ENCODE peak calls at places on chromosomes 5 and 9, in five cellular contexts. One of them, this sample, is unnamed.

GRCh38 chr5:169070413-169070812 is 230.5 kb downstream of the SLIT3 start:
- DNase-seq in psoas muscle: no peak
- DNase-seq in cardiac muscle cell: no peak
- DNase-seq in brain microvascular endothelial cell: no peak
- DNase-seq in body of pancreas: no peak
- DNase-seq in this sample: no peak

GRCh38 chr5:170141636-170142035 is 35.9 kb downstream of the FOXI1 start:
- DNase-seq in psoas muscle: no peak
- DNase-seq in cardiac muscle cell: no peak
- DNase-seq in brain microvascular endothelial cell: no peak
- DNase-seq in body of pancreas: no peak
- DNase-seq in this sample: no peak

GRCh38 chr9:35385042-35385441 is 104.9 kb upstream of the RUSC2 start:
- DNase-seq in psoas muscle: no peak
- DNase-seq in cardiac muscle cell: peak; percentile 76
- DNase-seq in brain microvascular endothelial cell: peak; percentile 54
- DNase-seq in body of pancreas: no peak
- DNase-seq in this sample: no peak

GRCh38 chr9:72254881-72255545 is 105.8 kb downstream of the GDA start:
- DNase-seq in psoas muscle: no peak
- DNase-seq in cardiac muscle cell: peak; percentile 5
- DNase-seq in brain microvascular endothelial cell: no peak
- DNase-seq in body of pancreas: no peak
- DNase-seq in this sample: no peak

GRCh38 chr5:135835766-135836165 is 1.3 kb downstream of the SLC25A48 start:
- DNase-seq in psoas muscle: no peak
- DNase-seq in cardiac muscle cell: no peak
- DNase-seq in brain microvascular endothelial cell: no peak
- DNase-seq in body of pancreas: no peak
- DNase-seq in this sample: no peak

GRCh38 chr5:10590226-10591047 is 26.6 kb downstream of the ANKRD33B start:
- DNase-seq in psoas muscle: no peak
- DNase-seq in cardiac muscle cell: peak; percentile 92
- DNase-seq in brain microvascular endothelial cell: peak; percentile 53
- DNase-seq in body of pancreas: no peak
- DNase-seq in this sample: no peak

GRCh38 chr9:114499528-114499927 is 5.7 kb downstream of the WHRN start:
- DNase-seq in psoas muscle: no peak
- DNase-seq in cardiac muscle cell: no peak
- DNase-seq in brain microvascular endothelial cell: no peak
- DNase-seq in body of pancreas: no peak
- DNase-seq in this sample: no peak

GRCh38 chr9:100492952-100493351 is 20.0 kb downstream of the TMEFF1 start:
- DNase-seq in psoas muscle: no peak
- DNase-seq in cardiac muscle cell: peak; percentile 63
- DNase-seq in brain microvascular endothelial cell: no peak
- DNase-seq in body of pancreas: no peak
- DNase-seq in this sample: no peak

GRCh38 chr5:8981016-8981415 is 564.9 kb downstream of the SEMA5A start:
- DNase-seq in psoas muscle: no peak
- DNase-seq in cardiac muscle cell: no peak
- DNase-seq in brain microvascular endothelial cell: no peak
- DNase-seq in body of pancreas: no peak
- DNase-seq in this sample: no peak

GRCh38 chr5:8984386-8984785 is 561.5 kb downstream of the SEMA5A start:
- DNase-seq in psoas muscle: no peak
- DNase-seq in cardiac muscle cell: no peak
- DNase-seq in brain microvascular endothelial cell: no peak
- DNase-seq in body of pancreas: no peak
- DNase-seq in this sample: no peak

GRCh38 chr5:8981496-8981895 is 564.4 kb downstream of the SEMA5A start:
- DNase-seq in psoas muscle: no peak
- DNase-seq in cardiac muscle cell: peak; percentile 25
- DNase-seq in brain microvascular endothelial cell: peak; percentile 59
- DNase-seq in body of pancreas: no peak
- DNase-seq in this sample: no peak
- TF ChIP-seq CTCF in psoas muscle: no peak
- TF ChIP-seq CTCF in cardiac muscle cell: no peak
- TF ChIP-seq CTCF in brain microvascular endothelial cell: no peak
- TF ChIP-seq CTCF in body of pancreas: no peak
- TF ChIP-seq CTCF in this sample: no peak

DNA sequence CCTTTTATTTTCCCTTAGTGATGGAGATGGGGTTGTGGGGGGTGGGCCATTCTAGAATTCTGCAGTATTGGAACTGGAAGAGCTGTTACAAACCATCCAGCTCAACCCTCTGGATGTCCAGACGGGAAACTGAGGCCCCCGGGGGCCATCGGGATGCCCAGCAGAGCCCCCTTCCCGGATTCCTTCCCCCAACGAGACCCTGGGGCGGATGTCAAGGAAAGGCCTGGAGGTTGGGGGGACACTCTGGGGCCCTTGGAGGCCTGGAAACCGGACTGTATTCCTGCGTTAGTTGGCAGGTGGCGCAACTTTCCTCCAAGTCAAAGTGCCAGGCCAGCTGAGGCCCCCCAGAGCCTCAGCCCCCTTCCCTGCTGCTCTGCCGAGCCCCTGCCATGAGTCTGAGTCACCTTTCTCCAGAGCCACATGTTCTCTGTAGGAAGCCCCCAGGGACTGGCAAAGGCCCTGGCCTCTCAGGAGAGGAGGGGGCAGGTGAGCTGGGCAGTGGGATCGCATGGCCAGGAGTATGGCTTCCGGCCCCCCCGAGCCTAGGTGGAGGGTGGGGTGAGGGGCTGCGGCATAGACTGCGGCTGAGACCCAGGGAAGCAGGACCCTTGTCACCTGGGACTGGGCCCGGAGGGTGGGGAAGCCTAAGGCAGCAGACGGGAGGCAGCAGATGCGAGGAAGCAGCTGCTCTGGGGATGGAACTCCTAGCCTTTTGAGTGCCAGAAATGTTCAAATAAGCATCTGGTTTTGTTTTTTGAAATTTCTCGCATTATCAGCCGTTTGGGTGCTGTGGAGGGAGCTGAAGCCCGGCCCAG is 17.8 kb upstream of the FIBCD1 start:
- DNase-seq in psoas muscle: no peak
- DNase-seq in cardiac muscle cell: no peak
- DNase-seq in brain microvascular endothelial cell: no peak
- DNase-seq in body of pancreas: no peak
- DNase-seq in this sample: no peak
- H3K27ac ChIP-seq in psoas muscle: no peak overlapping the region
- H3K27ac ChIP-seq in cardiac muscle cell: no peak overlapping the region
- H3K27ac ChIP-seq in brain microvascular endothelial cell: no peak overlapping the region
- H3K27ac ChIP-seq in body of pancreas: no peak overlapping the region
- H3K27ac ChIP-seq in this sample: no peak overlapping the region

GRCh38 chr5:160250826-160251225 is 21.5 kb downstream of the FABP6 start:
- DNase-seq in psoas muscle: no peak
- DNase-seq in cardiac muscle cell: no peak
- DNase-seq in brain microvascular endothelial cell: no peak
- DNase-seq in body of pancreas: no peak
- DNase-seq in this sample: no peak
- TF ChIP-seq CTCF in psoas muscle: no peak
- TF ChIP-seq CTCF in cardiac muscle cell: no peak
- TF ChIP-seq CTCF in brain microvascular endothelial cell: no peak
- TF ChIP-seq CTCF in body of pancreas: no peak
- TF ChIP-seq CTCF in this sample: no peak

GRCh38 chr9:131960805-131961495 is 118.7 kb downstream of the MED27 start:
- DNase-seq in psoas muscle: no peak
- DNase-seq in cardiac muscle cell: no peak
- DNase-seq in brain microvascular endothelial cell: no peak
- DNase-seq in body of pancreas: no peak
- DNase-seq in this sample: no peak

GRCh38 chr9:131959887-131960286 is 119.8 kb downstream of the MED27 start:
- DNase-seq in psoas muscle: no peak
- DNase-seq in cardiac muscle cell: no peak
- DNase-seq in brain microvascular endothelial cell: no peak
- DNase-seq in body of pancreas: no peak
- DNase-seq in this sample: no peak

GRCh38 chr9:131959056-131959455 is 120.6 kb downstream of the MED27 start:
- DNase-seq in psoas muscle: no peak
- DNase-seq in cardiac muscle cell: no peak
- DNase-seq in brain microvascular endothelial cell: no peak
- DNase-seq in body of pancreas: no peak
- DNase-seq in this sample: no peak

GRCh38 chr9:131961496-131961880 is 118.2 kb downstream of the MED27 start:
- DNase-seq in psoas muscle: no peak
- DNase-seq in cardiac muscle cell: no peak
- DNase-seq in brain microvascular endothelial cell: no peak
- DNase-seq in body of pancreas: no peak
- DNase-seq in this sample: no peak

GRCh38 chr9:131960311-131960710 is 119.4 kb downstream of the MED27 start:
- DNase-seq in psoas muscle: no peak
- DNase-seq in cardiac muscle cell: no peak
- DNase-seq in brain microvascular endothelial cell: no peak
- DNase-seq in body of pancreas: no peak
- DNase-seq in this sample: no peak
- H3K27ac ChIP-seq in psoas muscle: peak overlapping the region; percentile 50
- H3K27ac ChIP-seq in cardiac muscle cell: no peak overlapping the region
- H3K27ac ChIP-seq in brain microvascular endothelial cell: no peak overlapping the region
- H3K27ac ChIP-seq in body of pancreas: no peak overlapping the region
- H3K27ac ChIP-seq in this sample: no peak overlapping the region

GRCh38 chr9:20624201-20625002 is 2.1 kb upstream of the MLLT3 start:
- DNase-seq in psoas muscle: peak; percentile 37
- DNase-seq in cardiac muscle cell: peak; percentile 86
- DNase-seq in brain microvascular endothelial cell: peak; percentile 57
- DNase-seq in body of pancreas: peak; percentile 70
- DNase-seq in this sample: peak; percentile 22
- TF ChIP-seq CTCF in psoas muscle: peak; percentile 78
- TF ChIP-seq CTCF in cardiac muscle cell: peak; percentile 83
- TF ChIP-seq CTCF in brain microvascular endothelial cell: peak; percentile 84
- TF ChIP-seq CTCF in body of pancreas: peak; percentile 58
- TF ChIP-seq CTCF in this sample: peak; percentile 83